ENCODE peak calls at places on chromosomes 13 and 19, in four cellular contexts. D, I, H and V are unnamed samples.

GRCh38 chr13:41052441-41052840 is 8.9 kb upstream of the WBP4 start:
- DNase-seq in D (no peak), I (no peak), H (no peak), V (no peak)

GRCh38 chr13:58134012-58134411 is 502.5 kb downstream of the PCDH17 start:
- DNase-seq in D (no peak), I (no peak), H (no peak), V (no peak)

GRCh38 chr13:48775804-48776203 is 122.1 kb downstream of the CYSLTR2 start:
- DNase-seq in D (no peak), I (no peak), H (peak), V (no peak)

GRCh38 chr19:44718441-44719261 is 19.7 kb downstream of the CEACAM16 start:
- DNase-seq in D (no peak), I (no peak), H (no peak), V (no peak)

GRCh38 chr13:80989770-80990169 is 648.8 kb upstream of the SPRY2 start:
- DNase-seq in D (no peak), I (no peak), H (no peak), V (no peak)

GRCh38 chr13:72952529-72953141 is 106.2 kb upstream of the KLF5 start:
- DNase-seq in D (no peak), I (no peak), H (no peak), V (no peak)

GRCh38 chr19:15197275-15198005 is 3.4 kb downstream of the NOTCH3 start:
- DNase-seq in D (peak), I (no peak), H (no peak), V (no peak)

GRCh38 chr19:18232540-18233223 is 6.4 kb upstream of the PDE4C start:
- DNase-seq in D (no peak), I (no peak), H (no peak), V (no peak)

GRCh38 chr19:36051236-36051635 is 2.8 kb downstream of the THAP8 start:
- DNase-seq in D (peak), I (no peak), H (no peak), V (no peak)

GRCh38 chr13:42751693-42752092 is 29.7 kb upstream of the FAM216B start:
- DNase-seq in D (no peak), I (no peak), H (no peak), V (no peak)

GRCh38 chr19:19597809-19598306 is 20.6 kb downstream of the PBX4 start:
- DNase-seq in D (no peak), I (no peak), H (no peak), V (peak)

GRCh38 chr13:48304132-48304876 is 753 bp downstream of the RB1 start:
- DNase-seq in D (peak), I (no peak), H (no peak), V (peak)

GRCh38 chr13:46354143-46355087 is 32.6 kb downstream of the RUBCNL start:
- DNase-seq in D (no peak), I (no peak), H (peak), V (no peak)

GRCh38 chr13:95180513-95181245 is 120.6 kb downstream of the ABCC4 start:
- DNase-seq in D (no peak), I (no peak), H (no peak), V (no peak)

GRCh38 chr19:5172859-5173577 is 167.6 kb downstream of the PTPRS start:
- DNase-seq in D (no peak), I (no peak), H (peak), V (no peak)

GRCh38 chr19:10829967-10830366 is 6.0 kb downstream of the TMED1 start:
- DNase-seq in D (no peak), I (no peak), H (no peak), V (no peak)

GRCh38 chr19:45076851-45077730 is 813 bp upstream of the ZNF296 start:
- DNase-seq in D (no peak), I (no peak), H (no peak), V (no peak)

GRCh38 chr13:34869737-34870136 is 72.3 kb upstream of the NBEA start:
- DNase-seq in D (no peak), I (no peak), H (no peak), V (no peak)

GRCh38 chr19:46603195-46603637 is 2.1 kb downstream of the CALM3 start:
- DNase-seq in D (no peak), I (no peak), H (no peak), V (no peak)

GRCh38 chr19:40419066-40419612 is 6.0 kb upstream of the PRX start:
- DNase-seq in D (no peak), I (no peak), H (no peak), V (no peak)